ENCODE peak calls at places on chromosome 21, in ten cellular contexts. N, Y, X, L, I, M, E, K, S and J are unnamed samples.

GRCh38 chr21:29656504-29657227 is 283.1 kb downstream of the GRIK1 start:
- DNase-seq in N (no peak), Y (no peak), X (peak; percentile 86), L (no peak), I (no peak), M (no peak), E (peak; percentile 14), K (no peak), S (no peak), J (no peak)

GRCh38 chr21:41124626-41125240 is 43.2 kb upstream of the BACE2 start:
- DNase-seq in N (no peak), Y (no peak), X (no peak), L (no peak), I (peak; percentile 56), M (no peak), E (no peak), K (no peak), S (no peak), J (no peak)

GRCh38 chr21:42532466-42533181 is 19.0 kb downstream of the SLC37A1 start:
- DNase-seq in N (no peak), Y (peak; percentile 65), X (no peak), L (no peak), I (peak; percentile 73), M (no peak), E (no peak), K (no peak), S (peak; percentile 78), J (no peak)

GRCh38 chr21:35770101-35770945 is 290.0 kb downstream of the SETD4 start:
- DNase-seq in N (no peak), Y (no peak), X (no peak), L (no peak), I (no peak), M (no peak), E (no peak), K (no peak), S (no peak), J (no peak)

GRCh38 chr21:16002872-16003466 is 273.2 kb downstream of the USP25 start:
- DNase-seq in N (no peak), Y (no peak), X (peak; percentile 52), L (no peak), I (no peak), M (no peak), E (no peak), K (no peak), S (no peak), J (no peak)

GRCh38 chr21:14531927-14532326 is 14.2 kb downstream of the SAMSN1 start:
- DNase-seq in N (no peak), Y (no peak), X (no peak), L (no peak), I (no peak), M (no peak), E (no peak), K (peak; percentile 43), S (no peak), J (no peak)

GRCh38 chr21:27476696-27477095 is 509.8 kb upstream of the ADAMTS5 start:
- DNase-seq in N (no peak), Y (no peak), X (peak; percentile 59), L (no peak), I (no peak), M (no peak), E (no peak), K (no peak), S (no peak), J (no peak)

GRCh38 chr21:43986544-43987451 is 25.3 kb upstream of the TRAPPC10 start:
- DNase-seq in N (no peak), Y (no peak), X (no peak), L (no peak), I (no peak), M (no peak), E (no peak), K (no peak), S (no peak), J (no peak)

GRCh38 chr21:46122241-46122671 is 24.3 kb downstream of the COL6A2 start:
- DNase-seq in N (no peak), Y (peak; percentile 20), X (peak; percentile 77), L (no peak), I (no peak), M (no peak), E (no peak), K (no peak), S (peak; percentile 24), J (no peak)